ENCODE peak calls at places on chromosomes 12 and 14, in eight cellular contexts. D is BJ, P is upper lobe of right lung, V is esophagus squamous epithelium, M is SK-N-SH, W is lower leg skin, C is nephron progenitor cell, Q is dorsolateral prefrontal cortex. B is an unnamed sample.

GRCh38 chr12:80937391-80938238 is at the start of gene LIN7A:
- DNase-seq in D (no peak), V (no peak), W (no peak), Q (no peak), C (peak), P (peak), M (peak), B (peak)

GRCh38 chr14:30525833-30526232 is 33.1 kb upstream of the G2E3 start:
- DNase-seq in V (no peak), M (no peak), D (peak), P (no peak), C (no peak), W (no peak), Q (no peak), B (no peak)

GRCh38 chr14:79271122-79271521 is 940.2 kb downstream of the DIO2 start:
- DNase-seq in D (no peak), M (no peak), C (no peak), W (no peak), Q (no peak), V (no peak), P (no peak), B (no peak)

GRCh38 chr12:109586385-109587296 is 13.0 kb downstream of the MVK start:
- DNase-seq in C (no peak), M (no peak), P (no peak), Q (no peak), D (no peak), W (no peak), V (no peak), B (no peak)

GRCh38 chr12:115404761-115405470 is 720.9 kb upstream of the TBX3 start:
- DNase-seq in D (peak), V (no peak), P (no peak), Q (no peak), C (no peak), M (no peak), W (no peak), B (no peak)

GRCh38 chr12:27709932-27710591 is 570 bp upstream of the MRPS35 start:
- DNase-seq in V (no peak), Q (no peak), D (peak), W (peak), P (peak), M (no peak), C (no peak), B (no peak)

GRCh38 chr12:50398931-50399330 is 1.8 kb upstream of the LARP4 start:
- DNase-seq in M (no peak), V (no peak), C (no peak), Q (no peak), P (no peak), D (no peak), W (no peak), B (no peak)

GRCh38 chr12:29564925-29565324 is 67.4 kb upstream of the OVCH1 start:
- DNase-seq in C (no peak), W (no peak), P (no peak), Q (no peak), M (no peak), V (no peak), D (no peak), B (no peak)

GRCh38 chr12:124762791-124763593 is 100.7 kb downstream of the SCARB1 start:
- DNase-seq in W (no peak), D (no peak), M (no peak), C (no peak), V (no peak), Q (no peak), P (no peak), B (no peak)

GRCh38 chr14:23093104-23093503 is 1.8 kb downstream of the ACIN1 start:
- DNase-seq in Q (no peak), M (no peak), D (no peak), W (no peak), C (no peak), V (no peak), P (no peak), B (no peak)

GRCh38 chr14:61119006-61119405 is 138.0 kb downstream of the SLC38A6 start:
- DNase-seq in P (no peak), M (no peak), C (no peak), D (no peak), Q (no peak), W (no peak), V (no peak), B (no peak)

GRCh38 chr12:110370732-110371141 is 32.8 kb downstream of the ANAPC7 start:
- DNase-seq in D (no peak), P (no peak), C (no peak), W (peak), V (no peak), Q (no peak), M (no peak), B (no peak)

GRCh38 chr12:70719084-70719483 is 81.9 kb upstream of the PTPRB start:
- DNase-seq in C (no peak), M (no peak), Q (no peak), V (no peak), W (no peak), P (no peak), D (no peak), B (no peak)

GRCh38 chr14:79136437-79137430 is 966.6 kb downstream of the NRXN3 start:
- DNase-seq in Q (no peak), P (no peak), M (no peak), W (no peak), C (no peak), D (no peak), V (no peak), B (no peak)

GRCh38 chr14:68715032-68715924 is 77.6 kb downstream of the ZFP36L1 start:
- DNase-seq in Q (no peak), C (no peak), M (no peak), D (no peak), W (no peak), P (no peak), V (no peak), B (no peak)

GRCh38 chr12:27163048-27163715 is 80.8 kb upstream of the C12orf71 start:
- DNase-seq in V (no peak), M (no peak), C (no peak), P (no peak), Q (no peak), W (no peak), D (no peak), B (no peak)

GRCh38 chr14:30691751-30692398 is 69.8 kb downstream of the SCFD1 start:
- DNase-seq in Q (no peak), D (no peak), M (no peak), C (no peak), W (no peak), V (no peak), P (no peak), B (no peak)

GRCh38 chr14:74531467-74531866 is 37.9 kb downstream of the ISCA2 start:
- DNase-seq in M (peak), V (no peak), P (no peak), Q (no peak), D (no peak), C (no peak), W (no peak), B (no peak)

GRCh38 chr12:6936642-6937480 is 6.8 kb upstream of the RNU7-1 start:
- DNase-seq in Q (no peak), D (no peak), P (no peak), V (no peak), W (no peak), M (peak), C (no peak), B (no peak)

GRCh38 chr14:103641181-103641580 is 12.2 kb downstream of the KLC1 start:
- DNase-seq in V (no peak), M (no peak), D (no peak), Q (no peak), W (no peak), P (no peak), C (no peak), B (no peak)

GRCh38 chr12:113650476-113650875 is 178.8 kb upstream of the LHX5 start:
- DNase-seq in V (no peak), M (no peak), P (no peak), D (no peak), W (no peak), C (no peak), Q (no peak), B (no peak)

GRCh38 chr12:71731439-71732356 is 23.0 kb upstream of the RAB21 start:
- DNase-seq in C (no peak), D (no peak), Q (no peak), P (no peak), V (no peak), M (no peak), W (no peak), B (no peak)

GRCh38 chr12:52175411-52176350 is 16.1 kb downstream of the KRT80 start:
- DNase-seq in P (no peak), Q (no peak), M (peak), V (no peak), C (peak), D (no peak), W (no peak), B (no peak)

GRCh38 chr12:63179224-63179623 is 28.2 kb upstream of the AVPR1A start:
- DNase-seq in W (no peak), C (no peak), P (no peak), D (no peak), M (no peak), V (no peak), Q (no peak), B (no peak)

DNA sequence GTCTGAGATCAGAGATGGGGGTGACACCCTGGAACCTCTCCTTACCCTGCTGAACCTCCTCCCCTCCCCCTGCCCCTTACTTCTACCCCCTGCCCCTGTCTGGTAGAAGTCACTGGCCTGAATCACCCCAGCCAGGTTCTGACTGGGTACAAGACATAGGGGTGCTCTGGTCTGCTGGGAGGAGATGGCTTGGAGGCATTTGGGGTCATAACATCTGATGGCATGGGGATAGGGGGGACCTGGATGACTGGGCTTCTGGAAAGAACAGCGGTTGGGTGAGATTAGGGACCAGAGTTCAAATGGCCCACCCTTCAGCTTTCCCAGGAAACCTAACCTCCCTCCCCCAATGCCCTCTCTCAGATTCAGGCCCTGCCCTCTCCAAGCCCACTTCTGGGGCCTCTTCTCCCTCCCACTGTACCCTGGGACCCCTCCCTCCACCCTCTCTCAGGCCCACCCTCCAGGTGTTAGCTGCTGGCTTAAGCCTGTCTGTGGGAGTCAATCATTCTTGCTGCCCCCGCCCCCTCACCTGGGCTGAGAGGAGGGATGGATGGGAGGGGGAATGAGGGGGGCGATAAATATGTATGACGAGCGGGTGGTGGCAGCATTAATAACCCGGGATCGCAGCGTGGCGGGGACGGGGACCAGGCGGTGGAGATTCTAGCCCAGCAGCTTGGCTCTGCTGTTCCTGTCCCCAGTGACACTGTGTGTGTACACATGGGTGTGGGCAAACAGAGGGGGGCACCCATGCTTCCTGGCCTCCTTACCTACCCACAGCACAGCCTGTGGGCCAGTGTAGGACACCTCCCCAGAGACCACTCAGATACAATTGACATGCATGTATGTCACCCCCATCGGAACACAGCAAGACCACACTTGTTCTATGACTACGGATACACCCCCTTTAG is 5.9 kb downstream of the NXPH4 start:
- DNase-seq in V (no peak), D (no peak), M (no peak), W (no peak), C (no peak), Q (no peak), P (no peak), B (no peak)
- TF ChIP-seq CTCF in V (no peak), D (no peak), M (no peak), W (no peak), C (no peak), Q (no peak), P (no peak), B (no peak)

GRCh38 chr14:37124617-37125016 is 47.8 kb downstream of the SLC25A21 start:
- DNase-seq in C (no peak), W (no peak), M (no peak), V (no peak), D (no peak), Q (no peak), P (no peak), B (no peak)
- TF ChIP-seq CTCF in C (no peak), W (no peak), M (no peak), V (peak), D (no peak), Q (no peak), P (no peak), B (no peak)

DNA sequence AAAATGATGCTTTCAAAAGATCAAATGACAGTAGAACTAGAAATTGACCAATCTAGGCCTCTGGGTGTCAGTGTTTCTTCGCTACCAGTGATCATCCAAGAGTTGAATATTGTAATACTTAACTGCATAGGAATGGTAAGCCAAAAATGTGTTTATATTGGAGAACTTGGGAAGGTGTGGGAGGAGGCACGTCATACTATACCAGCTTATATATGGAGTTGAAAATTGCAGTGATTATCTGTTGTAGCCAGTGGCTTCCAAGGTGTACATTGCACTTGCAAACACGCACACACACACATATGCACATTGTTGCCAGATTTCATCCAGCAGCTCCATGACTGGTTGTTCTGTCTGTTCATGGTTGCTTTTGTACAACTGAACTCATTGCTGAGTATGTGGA is 36.1 kb downstream of the EID3 start:
- DNase-seq in D (no peak), W (no peak), V (no peak), M (no peak), P (no peak), Q (no peak), C (no peak), B (no peak)
- TF ChIP-seq CTCF in D (no peak), W (no peak), V (no peak), M (peak), P (no peak), Q (peak), C (no peak), B (no peak)

GRCh38 chr14:89954045-89955021 is at the start of gene EFCAB11:
- DNase-seq in P (peak), D (peak), M (peak), Q (peak), W (peak), C (peak), V (peak), B (peak)
- TF ChIP-seq CTCF in P (no peak), D (peak), M (peak), Q (no peak), W (no peak), C (no peak), V (no peak), B (peak)

GRCh38 chr14:99441918-99442317 is 38.7 kb downstream of the SETD3 start:
- DNase-seq in M (no peak), Q (no peak), D (no peak), V (no peak), C (no peak), W (no peak), P (no peak), B (no peak)

GRCh38 chr14:99437706-99438105 is 43.0 kb downstream of the SETD3 start:
- DNase-seq in C (no peak), W (no peak), Q (no peak), V (no peak), D (no peak), M (no peak), P (no peak), B (no peak)

GRCh38 chr14:99440278-99440677 is 40.4 kb downstream of the SETD3 start:
- DNase-seq in D (no peak), W (no peak), M (no peak), C (no peak), P (no peak), V (no peak), Q (no peak), B (no peak)

GRCh38 chr14:99445916-99446315 is 34.7 kb downstream of the SETD3 start:
- DNase-seq in M (no peak), D (no peak), C (no peak), W (no peak), P (no peak), Q (no peak), V (no peak), B (no peak)

GRCh38 chr14:99441157-99441870 is 39.3 kb downstream of the SETD3 start:
- DNase-seq in P (no peak), D (no peak), C (peak), Q (no peak), M (peak), V (no peak), W (no peak), B (no peak)
- TF ChIP-seq CTCF in P (no peak), D (peak), C (peak), Q (no peak), M (no peak), V (no peak), W (no peak), B (peak)

DNA sequence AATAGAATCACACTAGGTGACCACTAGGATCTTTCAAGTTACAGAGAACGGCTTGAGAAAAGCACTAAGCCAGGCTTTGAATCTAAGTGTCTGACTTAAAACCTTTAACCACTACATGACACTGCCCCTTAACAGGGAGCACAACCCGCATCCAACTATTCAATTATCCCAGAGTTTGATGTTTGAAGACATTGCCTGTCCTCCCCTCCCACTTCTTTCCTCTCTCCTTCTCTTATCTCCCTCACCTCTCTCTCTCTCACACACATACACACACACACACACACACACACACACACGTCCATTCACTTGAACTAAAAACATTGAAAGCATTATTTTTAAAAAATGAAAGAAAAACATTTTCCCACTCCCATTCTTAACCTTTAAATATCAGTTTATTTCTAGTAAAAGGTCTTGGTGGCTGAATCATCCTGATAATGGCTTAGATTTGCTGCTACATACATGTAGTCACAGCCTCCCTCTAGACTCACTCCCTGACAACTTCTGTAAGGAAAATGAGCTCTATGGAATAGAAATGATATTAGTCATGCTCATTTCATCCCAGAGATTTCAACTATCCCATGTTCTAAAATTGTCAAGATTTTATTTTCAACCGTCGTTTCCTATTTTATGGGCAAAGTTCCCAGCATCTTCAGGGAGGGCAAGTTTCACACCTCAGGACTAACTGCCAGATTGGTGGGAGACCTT is 53.5 kb upstream of the RAP1B start:
- DNase-seq in C (no peak), P (no peak), M (no peak), D (peak), Q (no peak), V (no peak), W (no peak), B (no peak)
- TF ChIP-seq CTCF in C (no peak), P (no peak), M (no peak), D (no peak), Q (no peak), V (no peak), W (no peak), B (no peak)

GRCh38 chr14:21071225-21072041 is 1.3 kb downstream of the ARHGEF40 start:
- DNase-seq in V (no peak), C (peak), M (peak), P (peak), Q (no peak), W (peak), D (peak), B (peak)
- TF ChIP-seq CTCF in V (no peak), C (no peak), M (no peak), P (peak), Q (no peak), W (no peak), D (peak), B (no peak)

GRCh38 chr12:75711276-75711675 is 199.9 kb upstream of the KRR1 start:
- DNase-seq in P (no peak), V (no peak), M (no peak), W (no peak), D (no peak), C (no peak), Q (no peak), B (no peak)
- TF ChIP-seq CTCF in P (no peak), V (no peak), M (no peak), W (no peak), D (no peak), C (no peak), Q (no peak), B (no peak)

DNA sequence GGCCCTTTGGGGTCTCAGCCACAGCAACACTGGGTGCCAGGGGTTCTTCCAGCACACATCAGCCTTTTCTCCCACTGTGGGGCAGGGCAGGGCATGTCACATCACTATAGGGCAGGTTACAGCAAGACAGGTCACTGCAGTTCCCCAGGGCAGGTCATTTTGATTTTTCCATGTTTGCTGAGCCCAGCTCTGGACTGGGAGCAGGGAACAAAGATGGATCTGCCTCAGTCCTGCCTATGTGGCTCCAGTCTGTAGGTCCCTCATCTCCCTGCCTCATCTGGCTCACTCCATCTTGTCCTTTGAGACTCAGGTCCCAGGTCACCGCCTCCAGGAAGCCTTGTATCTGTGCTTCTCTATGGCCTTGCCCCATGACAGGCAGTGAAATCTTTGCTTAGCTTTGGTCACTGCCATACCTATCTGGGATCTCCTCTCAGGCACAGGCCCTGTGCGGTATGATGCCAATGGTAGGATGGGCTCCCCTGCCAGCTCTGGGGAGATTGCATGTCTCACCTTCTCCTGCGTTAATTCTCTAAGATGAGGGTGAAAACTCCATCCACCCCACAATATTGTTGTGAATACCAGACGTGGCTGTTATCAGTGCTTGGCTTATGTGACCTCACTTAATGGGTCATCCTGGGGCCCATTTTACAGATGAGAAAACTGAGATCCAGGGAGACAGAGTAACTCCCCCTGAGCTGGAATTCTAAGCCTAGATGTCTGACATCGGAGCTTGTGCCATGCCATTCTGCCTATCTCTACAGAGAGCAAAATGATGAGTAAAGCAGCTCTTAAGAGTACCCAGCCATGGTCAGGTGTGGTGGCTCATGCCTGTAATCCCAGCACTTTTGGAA is 1.5 kb downstream of the SERPINA6 start:
- DNase-seq in C (no peak), D (no peak), M (no peak), W (no peak), V (no peak), P (no peak), Q (no peak), B (no peak)
- TF ChIP-seq CTCF in C (no peak), D (no peak), M (no peak), W (no peak), V (no peak), P (no peak), Q (no peak), B (no peak)